ENCODE peak calls at places on chromosome 11, in seven cellular contexts. H is left lung, Z is thoracic aorta, L is heart right ventricle, U is astrocyte of the cerebellum, W is fibroblast of pulmonary artery, P is body of pancreas. O is an unnamed sample.

GRCh38 chr11:71420455-71421241 is 27.5 kb downstream of the DHCR7 start:
- DNase-seq in H (no peak), Z (no peak), L (no peak), U (no peak), W (peak), P (peak), O (peak)

GRCh38 chr11:101133190-101133589 is 3.6 kb upstream of the PGR start:
- DNase-seq in H (no peak), Z (no peak), L (no peak), U (no peak), W (peak), P (no peak), O (no peak)

GRCh38 chr11:75706260-75706729 is 11.3 kb upstream of the MOGAT2 start:
- DNase-seq in H (peak), Z (no peak), L (peak), U (peak), W (peak), P (peak), O (no peak)

GRCh38 chr11:111733655-111734088 is 32.5 kb downstream of the PPP2R1B start:
- DNase-seq in H (no peak), Z (no peak), L (no peak), U (no peak), W (no peak), P (peak), O (no peak)

GRCh38 chr11:128523616-128524015 is 63.7 kb downstream of the ETS1 start:
- DNase-seq in H (no peak), Z (no peak), L (no peak), U (peak), W (peak), P (no peak), O (no peak)

GRCh38 chr11:115550291-115551059 is 46.3 kb upstream of the CADM1 start:
- DNase-seq in H (no peak), Z (no peak), L (no peak), U (no peak), W (no peak), P (no peak), O (no peak)

GRCh38 chr11:121800240-121800639 is 315.8 kb downstream of the BLID start:
- DNase-seq in H (no peak), Z (no peak), L (no peak), U (no peak), W (no peak), P (no peak), O (no peak)

GRCh38 chr11:76654310-76654851 is 16.2 kb downstream of the LRRC32 start:
- DNase-seq in H (no peak), Z (no peak), L (peak), U (peak), W (peak), P (peak), O (no peak)

GRCh38 chr11:57302489-57302888 is 22.3 kb downstream of the TNKS1BP1 start:
- DNase-seq in H (peak), Z (no peak), L (no peak), U (no peak), W (no peak), P (no peak), O (no peak)

GRCh38 chr11:86234831-86235461 is 9.6 kb upstream of the EED start:
- DNase-seq in H (no peak), Z (no peak), L (no peak), U (no peak), W (no peak), P (no peak), O (no peak)

GRCh38 chr11:15849265-15849664 is 507.1 kb downstream of the SOX6 start:
- DNase-seq in H (no peak), Z (no peak), L (no peak), U (no peak), W (no peak), P (no peak), O (no peak)

GRCh38 chr11:35214792-35215193 is 75.8 kb downstream of the CD44 start:
- DNase-seq in H (no peak), Z (no peak), L (no peak), U (peak), W (peak), P (no peak), O (no peak)

GRCh38 chr11:116881153-116881552 is 43.7 kb upstream of the APOA1 start:
- DNase-seq in H (no peak), Z (no peak), L (no peak), U (no peak), W (no peak), P (no peak), O (no peak)

GRCh38 chr11:82315093-82315492 is 418.6 kb downstream of the FAM181B start:
- DNase-seq in H (no peak), Z (no peak), L (no peak), U (no peak), W (no peak), P (peak), O (peak)
- TF ChIP-seq CTCF in H (peak), Z (no peak), L (no peak), U (peak), W (no peak), P (peak), O (peak)

GRCh38 chr11:119025978-119026766 is 4.5 kb downstream of the SLC37A4 start:
- DNase-seq in H (no peak), Z (no peak), L (no peak), U (no peak), W (no peak), P (no peak), O (no peak)
- H3K4me3 ChIP-seq in H (no peak), Z (no peak), L (no peak), U (no peak), W (no peak), P (no peak), O (no peak)

GRCh38 chr11:69131644-69132300 is 24.0 kb upstream of the SMIM38 start:
- DNase-seq in H (no peak), Z (no peak), L (peak), U (peak), W (peak), P (peak), O (peak)
- TF ChIP-seq CTCF in H (peak), Z (peak), L (peak), U (peak), W (peak), P (peak), O (peak)

GRCh38 chr11:14641801-14642200 is 1.8 kb upstream of the PDE3B start:
- DNase-seq in H (no peak), Z (no peak), L (no peak), U (no peak), W (no peak), P (no peak), O (peak)

GRCh38 chr11:14643697-14644395 is at the start of gene PDE3B:
- DNase-seq in H (peak), Z (peak), L (peak), U (no peak), W (peak), P (peak), O (no peak)

GRCh38 chr11:14642873-14643696 is 519 bp upstream of the PDE3B start:
- DNase-seq in H (peak), Z (no peak), L (no peak), U (no peak), W (no peak), P (peak), O (no peak)

GRCh38 chr11:14644396-14645246 is 1.0 kb downstream of the PDE3B start:
- DNase-seq in H (no peak), Z (no peak), L (peak), U (no peak), W (peak), P (peak), O (no peak)

DNA sequence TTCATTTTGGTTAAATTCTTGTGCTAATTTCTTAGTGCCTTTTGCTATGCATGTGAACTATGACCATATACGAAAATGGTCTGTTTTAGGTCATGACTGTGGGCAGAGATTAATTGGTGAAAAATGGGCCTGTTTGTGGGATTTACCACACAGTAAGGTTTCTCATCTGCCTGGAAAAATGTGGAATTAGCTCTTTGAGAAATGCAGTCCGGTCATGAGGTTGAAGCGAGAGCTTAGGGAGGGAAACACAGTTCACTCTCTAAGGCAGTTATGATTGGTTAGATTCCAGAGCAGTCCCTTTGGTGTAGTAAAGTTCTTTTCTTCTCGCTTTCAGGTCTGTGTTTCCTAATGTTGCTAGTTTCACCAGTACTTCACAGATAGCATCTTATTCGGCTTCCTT is 1.2 kb upstream of the PDE3B start:
- DNase-seq in H (no peak), Z (no peak), L (no peak), U (no peak), W (no peak), P (no peak), O (no peak)
- H3K4me3 ChIP-seq in H (peak), Z (peak), L (no peak), U (no peak), W (no peak), P (no peak), O (no peak)

GRCh38 chr11:108648528-108648885 is 16.4 kb upstream of the DDX10 start:
- DNase-seq in H (no peak), Z (no peak), L (no peak), U (no peak), W (no peak), P (no peak), O (no peak)

GRCh38 chr11:108643974-108644373 is 20.9 kb upstream of the DDX10 start:
- DNase-seq in H (no peak), Z (no peak), L (no peak), U (no peak), W (no peak), P (no peak), O (no peak)

GRCh38 chr11:108647387-108647700 is 17.5 kb upstream of the DDX10 start:
- DNase-seq in H (no peak), Z (no peak), L (no peak), U (no peak), W (no peak), P (no peak), O (no peak)

GRCh38 chr11:108645956-108646355 is 18.9 kb upstream of the DDX10 start:
- DNase-seq in H (no peak), Z (no peak), L (no peak), U (no peak), W (no peak), P (no peak), O (no peak)

DNA sequence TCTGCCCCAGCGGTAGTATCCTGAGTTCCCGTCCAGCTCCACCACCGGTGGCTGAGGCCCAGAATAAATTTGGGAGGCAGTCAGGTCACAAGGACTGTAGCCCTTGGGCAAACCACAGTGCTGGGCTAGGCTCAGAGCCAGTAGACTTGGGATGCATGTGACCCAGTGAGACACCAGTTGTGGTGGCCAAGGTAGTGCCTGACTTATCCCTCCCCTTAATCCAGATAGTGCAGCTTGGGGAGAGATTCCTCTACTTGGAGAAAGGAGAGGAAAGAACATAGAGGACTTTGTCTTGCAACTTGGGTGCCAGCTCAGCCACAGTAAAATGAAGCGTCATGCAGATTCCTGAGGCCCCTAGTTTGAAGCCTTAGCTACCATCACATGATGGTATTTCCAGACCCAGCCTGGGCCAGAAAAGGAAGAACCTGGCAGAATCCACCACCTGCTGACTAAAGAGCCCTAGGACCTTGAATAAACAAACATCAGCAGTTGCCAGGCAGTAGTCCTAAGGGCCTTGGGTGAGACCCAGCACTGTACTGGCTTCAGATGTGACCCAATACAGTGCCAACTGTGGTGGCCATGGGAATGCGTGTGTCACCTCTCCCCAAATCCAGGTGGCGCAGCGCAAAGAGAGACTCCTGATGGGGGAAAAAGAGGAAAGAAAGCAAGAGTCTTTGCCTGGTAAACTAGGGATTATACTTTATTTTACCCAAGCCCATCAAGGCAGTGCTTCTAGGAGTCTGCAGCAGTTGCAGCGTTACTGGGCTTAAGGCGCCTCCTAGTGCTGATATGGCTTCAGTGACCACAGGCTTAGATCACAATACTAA is 17.0 kb upstream of the DDX10 start:
- DNase-seq in H (no peak), Z (no peak), L (peak), U (peak), W (peak), P (peak), O (peak)
- TF ChIP-seq CTCF in H (peak), Z (peak), L (peak), U (peak), W (peak), P (peak), O (peak)

DNA sequence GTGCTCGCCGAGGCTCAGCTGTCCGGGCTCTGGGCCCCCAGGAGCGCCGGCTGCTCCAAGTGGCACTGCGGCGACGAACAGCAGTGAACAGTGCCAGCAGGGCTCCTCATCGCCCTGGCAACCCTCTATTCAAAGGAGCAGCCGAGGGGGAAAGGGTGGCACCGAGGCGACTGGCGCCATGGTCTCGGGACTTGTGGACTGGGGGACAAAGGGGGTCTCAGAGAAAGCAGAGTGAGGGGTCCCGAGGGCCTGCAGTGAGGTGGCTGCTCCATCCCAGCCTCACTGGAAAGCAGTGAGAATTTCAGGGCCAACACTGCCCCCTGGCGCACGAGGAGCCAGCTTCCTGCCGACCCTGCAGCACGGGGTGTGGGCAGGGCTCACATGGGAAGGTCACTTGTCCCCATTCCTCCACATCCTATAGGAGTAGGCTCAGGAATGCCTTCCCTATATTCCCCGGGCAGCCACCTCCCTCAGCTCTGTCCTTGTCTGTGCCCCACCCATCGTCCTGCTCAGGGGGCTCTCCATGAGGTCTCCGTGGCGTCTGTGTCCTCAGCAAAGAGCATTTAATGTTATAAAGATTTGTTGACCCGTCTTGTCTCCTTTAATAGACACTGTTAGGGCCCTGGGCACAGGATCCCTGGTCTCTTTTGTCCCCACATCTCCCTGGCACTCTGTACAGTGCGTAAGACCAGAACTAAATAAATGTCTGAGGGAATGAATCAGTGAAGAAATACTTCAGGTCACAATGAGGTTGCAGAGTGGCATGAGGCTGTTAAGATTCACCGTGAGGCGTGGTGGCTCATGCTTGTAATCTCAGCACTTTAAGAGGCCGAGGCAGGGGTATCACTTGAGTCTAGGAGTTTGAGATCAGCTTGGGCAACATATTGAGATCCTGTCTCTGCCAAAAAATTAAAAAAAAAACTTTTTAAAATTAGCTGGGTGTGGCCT is 26.4 kb downstream of the LRFN4 start:
- DNase-seq in H (peak), Z (no peak), L (no peak), U (no peak), W (peak), P (peak), O (no peak)
- H3K4me3 ChIP-seq in H (peak), Z (peak), L (no peak), U (no peak), W (no peak), P (no peak), O (no peak)

GRCh38 chr11:67195971-67196418 is 70.3 kb upstream of the GRK2 start:
- DNase-seq in H (no peak), Z (no peak), L (no peak), U (no peak), W (peak), P (no peak), O (no peak)
- TF ChIP-seq CTCF in H (no peak), Z (no peak), L (no peak), U (no peak), W (no peak), P (no peak), O (no peak)

GRCh38 chr11:416051-416756 is 1.4 kb upstream of the SIGIRR start:
- DNase-seq in H (peak), Z (no peak), L (no peak), U (no peak), W (no peak), P (peak), O (no peak)

GRCh38 chr11:414333-414857 is 404 bp downstream of the SIGIRR start:
- DNase-seq in H (peak), Z (no peak), L (no peak), U (no peak), W (no peak), P (peak), O (no peak)

GRCh38 chr11:417652-418342 is 3.0 kb upstream of the SIGIRR start:
- DNase-seq in H (peak), Z (no peak), L (no peak), U (no peak), W (no peak), P (peak), O (no peak)

GRCh38 chr11:416757-417621 is 2.2 kb upstream of the SIGIRR start:
- DNase-seq in H (peak), Z (no peak), L (peak), U (no peak), W (peak), P (peak), O (peak)

GRCh38 chr11:415640-416041 is 842 bp upstream of the SIGIRR start:
- DNase-seq in H (peak), Z (no peak), L (no peak), U (no peak), W (no peak), P (peak), O (no peak)
- H3K4me3 ChIP-seq in H (peak), Z (peak), L (peak), U (no peak), W (no peak), P (no peak), O (peak)

O was measured in LNCaP clone FGC.